ENCODE peak calls at places on chromosomes 12 and 14, in six cellular contexts. Y is IMR-90, C is HCT116, X is HepG2, V is GM12878, W is H1. B is an unnamed sample.

GRCh38 chr12:19971396-19971802 is 396.9 kb upstream of the PDE3A start:
- DNase-seq in Y (no peak), C (peak), X (peak), V (no peak), W (peak), B (no peak)

GRCh38 chr12:110102255-110102654 is 21.9 kb upstream of the IFT81 start:
- DNase-seq in Y (peak), C (peak), X (peak), V (no peak), W (peak), B (peak)

GRCh38 chr12:24919346-24920001 is 29.4 kb downstream of the BCAT1 start:
- DNase-seq in Y (no peak), C (no peak), X (no peak), V (no peak), W (no peak), B (no peak)

GRCh38 chr12:52690351-52691075 is 10.3 kb upstream of the KRT1 start:
- DNase-seq in Y (no peak), C (no peak), X (no peak), V (no peak), W (no peak), B (no peak)

GRCh38 chr14:92037989-92038388 is 1.9 kb downstream of the TRIP11 start:
- DNase-seq in Y (peak), C (no peak), X (no peak), V (no peak), W (no peak), B (no peak)

GRCh38 chr12:79560165-79560889 is 130.4 kb downstream of the PAWR start:
- DNase-seq in Y (no peak), C (no peak), X (peak), V (no peak), W (no peak), B (no peak)

GRCh38 chr12:114167431-114167830 is 201.3 kb upstream of the RBM19 start:
- DNase-seq in Y (peak), C (no peak), X (no peak), V (no peak), W (no peak), B (no peak)

GRCh38 chr12:122126713-122127597 is 47.1 kb downstream of the IL31 start:
- DNase-seq in Y (no peak), C (no peak), X (peak), V (no peak), W (no peak), B (no peak)

GRCh38 chr14:31829256-31829923 is 247.7 kb upstream of the ARHGAP5 start:
- DNase-seq in Y (peak), C (no peak), X (no peak), V (no peak), W (no peak), B (no peak)

GRCh38 chr12:115023279-115023678 is 339.3 kb upstream of the TBX3 start:
- DNase-seq in Y (peak), C (no peak), X (no peak), V (no peak), W (no peak), B (no peak)

GRCh38 chr14:60266021-60266937 is 17.3 kb downstream of the PPM1A start:
- DNase-seq in Y (no peak), C (peak), X (peak), V (no peak), W (no peak), B (peak)

GRCh38 chr12:77153706-77154105 is 88.3 kb upstream of the E2F7 start:
- DNase-seq in Y (no peak), C (no peak), X (no peak), V (no peak), W (no peak), B (no peak)

GRCh38 chr14:92408186-92408585 is 85.2 kb downstream of the SLC24A4 start:
- DNase-seq in Y (peak), C (no peak), X (no peak), V (no peak), W (no peak), B (no peak)

GRCh38 chr12:39846971-39847661 is 227.5 kb upstream of the ABCD2 start:
- DNase-seq in Y (peak), C (no peak), X (peak), V (no peak), W (no peak), B (no peak)

GRCh38 chr14:38629412-38629811 is 373.5 kb upstream of the CLEC14A start:
- DNase-seq in Y (no peak), C (no peak), X (no peak), V (no peak), W (no peak), B (no peak)

GRCh38 chr12:32887058-32887457 is 9.5 kb downstream of the PKP2 start:
- DNase-seq in Y (no peak), C (no peak), X (no peak), V (no peak), W (no peak), B (no peak)

GRCh38 chr12:27619308-27619707 is 76.9 kb upstream of the REP15 start:
- DNase-seq in Y (peak), C (peak), X (peak), V (no peak), W (no peak), B (no peak)

GRCh38 chr14:69859591-69859990 is 19.6 kb upstream of the SMOC1 start:
- DNase-seq in Y (no peak), C (no peak), X (no peak), V (no peak), W (peak), B (no peak)

GRCh38 chr14:105884808-105885281 is 358.5 kb downstream of the TMEM121 start:
- DNase-seq in Y (no peak), C (no peak), X (no peak), V (no peak), W (no peak), B (no peak)

GRCh38 chr14:91149462-91149861 is 35.6 kb downstream of the DGLUCY start:
- DNase-seq in Y (peak), C (no peak), X (peak), V (no peak), W (no peak), B (peak)

GRCh38 chr14:31834616-31835015 is 242.5 kb upstream of the ARHGAP5 start:
- DNase-seq in Y (peak), C (no peak), X (peak), V (no peak), W (no peak), B (no peak)

GRCh38 chr12:104686196-104686595 is 229.4 kb downstream of the CHST11 start:
- DNase-seq in Y (peak), C (no peak), X (no peak), V (no peak), W (no peak), B (no peak)

GRCh38 chr14:54566152-54566409 is 847 bp upstream of the SAMD4A start:
- DNase-seq in Y (no peak), C (no peak), X (no peak), V (no peak), W (peak), B (no peak)

GRCh38 chr12:124568431-124569374 is 1.3 kb upstream of the NCOR2 start:
- DNase-seq in Y (peak), C (no peak), X (no peak), V (peak), W (peak), B (peak)

GRCh38 chr12:726281-727140 is 25.9 kb upstream of the WNK1 start:
- DNase-seq in Y (peak), C (no peak), X (peak), V (no peak), W (no peak), B (no peak)

GRCh38 chr14:57835751-57836150 is 30.1 kb downstream of the SLC35F4 start:
- DNase-seq in Y (no peak), C (no peak), X (no peak), V (no peak), W (no peak), B (no peak)

GRCh38 chr14:57834961-57835360 is 30.9 kb downstream of the SLC35F4 start:
- DNase-seq in Y (no peak), C (no peak), X (no peak), V (no peak), W (no peak), B (no peak)

GRCh38 chr14:57833304-57833703 is 32.6 kb downstream of the SLC35F4 start:
- DNase-seq in Y (peak), C (peak), X (no peak), V (no peak), W (no peak), B (no peak)

GRCh38 chr14:57831981-57832380 is 33.9 kb downstream of the SLC35F4 start:
- DNase-seq in Y (no peak), C (no peak), X (no peak), V (no peak), W (no peak), B (peak)

GRCh38 chr14:57834001-57834598 is 31.8 kb downstream of the SLC35F4 start:
- DNase-seq in Y (no peak), C (no peak), X (no peak), V (no peak), W (no peak), B (no peak)
- TF ChIP-seq CTCF in Y (no peak), C (no peak), X (no peak), V (no peak), W (no peak), B (no peak)

DNA sequence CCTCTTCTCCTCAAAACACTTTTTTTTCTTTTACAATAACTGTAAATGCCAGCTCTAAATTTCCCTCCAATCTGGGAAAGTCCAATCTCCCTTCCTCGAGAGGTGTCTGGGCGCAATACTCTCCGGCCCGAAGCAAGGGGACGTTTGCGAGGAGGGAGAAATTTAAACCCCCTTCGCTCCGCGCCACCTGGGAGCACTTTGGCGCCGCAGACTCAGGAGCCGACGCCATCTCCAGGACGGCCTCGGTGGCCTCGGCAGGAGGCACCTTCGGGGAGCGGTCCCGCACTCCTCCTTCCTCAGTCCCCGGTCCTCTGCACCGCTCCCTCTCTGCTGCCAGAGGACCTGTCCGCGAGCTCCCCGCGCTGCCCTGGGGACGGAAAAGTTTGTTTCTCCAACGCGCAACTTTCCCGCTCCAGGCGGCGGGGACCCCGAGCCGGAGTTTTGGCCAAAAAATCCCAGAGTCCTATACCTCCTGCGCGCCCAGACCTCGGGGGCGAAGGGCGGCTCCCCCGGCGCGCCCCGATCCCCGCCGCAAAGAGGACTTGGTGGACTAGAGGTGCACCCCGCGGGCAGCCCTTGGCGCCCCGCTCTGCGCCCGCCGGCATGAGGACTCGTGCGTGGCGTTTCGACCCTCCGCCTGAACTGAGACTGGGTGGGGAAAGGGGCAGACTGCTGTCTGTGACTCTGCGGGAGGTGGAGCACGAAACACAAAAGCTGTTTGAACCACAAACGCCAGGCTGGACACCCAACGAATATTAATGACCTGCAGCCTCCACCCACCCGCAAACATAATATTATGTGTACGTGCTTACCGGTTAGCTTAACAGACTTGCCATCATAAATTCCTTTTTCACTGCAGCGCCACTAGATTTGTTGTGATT is 95.1 kb upstream of the HMGA2 start:
- DNase-seq in Y (peak), C (peak), X (no peak), V (no peak), W (peak), B (no peak)
- TF ChIP-seq CEBPB in Y (no peak), C (no peak), X (no peak), V (no peak), W (no peak), B (no peak)

GRCh38 chr14:94486883-94487282 is 10.9 kb upstream of the SERPINA9 start:
- DNase-seq in Y (no peak), C (no peak), X (no peak), V (no peak), W (no peak), B (no peak)
- H2AFZ ChIP-seq in Y (no peak), C (no peak), X (no peak), V (no peak), W (peak), B (no peak)

GRCh38 chr12:48969160-48969771 is 2.3 kb downstream of the WNT10B start:
- DNase-seq in Y (no peak), C (no peak), X (no peak), V (no peak), W (peak), B (no peak)

GRCh38 chr12:48968467-48968866 is 3.1 kb downstream of the WNT10B start:
- DNase-seq in Y (no peak), C (no peak), X (no peak), V (no peak), W (no peak), B (no peak)

GRCh38 chr12:48970702-48971334 is 717 bp downstream of the WNT10B start:
- DNase-seq in Y (no peak), C (no peak), X (no peak), V (no peak), W (no peak), B (peak)

GRCh38 chr12:48968004-48968403 is 3.5 kb downstream of the WNT10B start:
- DNase-seq in Y (no peak), C (no peak), X (no peak), V (no peak), W (no peak), B (no peak)

DNA sequence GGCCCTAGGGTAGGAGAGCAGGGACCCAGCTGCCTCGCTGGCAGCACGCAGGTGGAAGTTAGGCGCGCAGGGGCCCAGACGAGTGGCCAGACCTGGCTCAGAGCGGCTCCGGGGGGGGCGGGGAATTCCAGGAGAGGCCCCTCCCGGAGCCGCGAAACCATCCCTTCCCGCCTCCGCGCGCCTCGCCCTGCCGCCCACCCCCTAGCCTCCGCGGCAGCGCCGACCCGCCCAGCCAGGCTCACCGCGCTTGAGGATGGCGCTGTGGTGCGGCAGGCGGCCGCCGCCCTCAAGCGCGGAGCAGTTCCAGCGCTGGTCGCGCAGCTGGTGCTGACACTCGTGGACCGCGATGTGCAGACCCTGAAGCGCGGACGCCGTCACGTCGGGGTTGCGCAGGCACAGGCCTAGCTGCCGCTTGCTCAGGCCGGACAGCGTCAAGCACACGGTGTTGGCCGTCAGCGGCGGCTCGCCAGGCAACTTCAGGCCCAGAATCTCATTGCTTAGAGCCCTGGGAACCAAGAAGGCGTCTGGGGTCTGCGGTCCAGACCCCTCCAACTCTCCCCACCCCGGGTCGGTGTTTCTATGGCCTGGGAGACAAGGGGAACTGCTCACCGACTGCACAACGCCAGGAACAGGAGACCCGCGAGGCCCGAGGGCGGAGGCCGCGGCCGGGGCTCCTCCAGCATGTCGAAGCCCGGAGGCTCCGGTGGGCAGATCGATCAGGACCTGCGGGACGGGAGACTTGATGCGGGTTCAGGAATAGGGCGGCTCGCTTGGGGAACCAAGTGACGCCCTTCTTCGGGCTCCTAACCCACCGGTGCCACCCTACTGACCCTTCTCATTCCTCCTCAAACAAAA is 1.5 kb downstream of the WNT10B start:
- DNase-seq in Y (no peak), C (no peak), X (no peak), V (no peak), W (peak), B (peak)
- TF ChIP-seq CTCF in Y (no peak), C (no peak), X (peak), V (no peak), W (peak), B (no peak)

B was measured in K562.